ENCODE peak calls at places on chromosomes 16 and 17, in ten cellular contexts. R is putamen; E is NCI-H1436; G is CD8-positive, alpha-beta memory T cell; O is HepG2; J is OCI-LY7; H is GM06990; C is psoas muscle; M is OCI-M1; K is H7. T is an unnamed sample.

GRCh38 chr17:20721151-20721550 is 141.6 kb downstream of the CDRT15L2 start:
- DNase-seq in R (no peak), E (no peak), G (no peak), O (no peak), J (no peak), H (no peak), C (no peak), M (peak; percentile 0), K (no peak), T (peak; percentile 20)

GRCh38 chr17:40121191-40121885 is 433 bp upstream of the MSL1 start:
- DNase-seq in R (peak; percentile 78), E (peak; percentile 62), G (no peak), O (no peak), J (peak; percentile 51), H (peak; percentile 50), C (peak; percentile 56), M (peak; percentile 47), K (no peak), T (peak; percentile 77)

GRCh38 chr17:2474371-2474770 is 37.3 kb downstream of the METTL16 start:
- DNase-seq in R (no peak), E (no peak), G (no peak), O (no peak), J (no peak), H (no peak), C (no peak), M (no peak), K (no peak), T (no peak)

GRCh38 chr17:44350733-44351226 is 5.7 kb downstream of the GRN start:
- DNase-seq in R (no peak), E (peak; percentile 59), G (peak; percentile 49), O (peak; percentile 57), J (peak; percentile 84), H (peak; percentile 64), C (peak; percentile 60), M (peak; percentile 72), K (peak; percentile 94), T (peak; percentile 82)

GRCh38 chr17:6521636-6522035 is 34.7 kb downstream of the PITPNM3 start:
- DNase-seq in R (no peak), E (no peak), G (no peak), O (no peak), J (no peak), H (no peak), C (no peak), M (no peak), K (no peak), T (no peak)

GRCh38 chr17:40862985-40863733 is 3.9 kb downstream of the KRT12 start:
- DNase-seq in R (no peak), E (no peak), G (no peak), O (peak; percentile 48), J (peak; percentile 8), H (peak; percentile 6), C (no peak), M (no peak), K (peak; percentile 82), T (no peak)

GRCh38 chr16:68985855-68986254 is 119.6 kb upstream of the HAS3 start:
- DNase-seq in R (no peak), E (no peak), G (no peak), O (no peak), J (no peak), H (no peak), C (no peak), M (no peak), K (no peak), T (no peak)

GRCh38 chr17:31550389-31551056 is 159.0 kb downstream of the RAB11FIP4 start:
- DNase-seq in R (peak; percentile 34), E (peak; percentile 38), G (no peak), O (no peak), J (no peak), H (no peak), C (no peak), M (no peak), K (no peak), T (peak; percentile 41)

GRCh38 chr16:68083861-68084503 is 1.2 kb upstream of the NFATC3 start:
- DNase-seq in R (no peak), E (no peak), G (no peak), O (peak; percentile 61), J (no peak), H (no peak), C (no peak), M (no peak), K (peak; percentile 62), T (peak; percentile 45)

GRCh38 chr16:11042205-11042604 is 97.8 kb downstream of the CLEC16A start:
- DNase-seq in R (no peak), E (no peak), G (no peak), O (no peak), J (no peak), H (no peak), C (no peak), M (no peak), K (no peak), T (no peak)

GRCh38 chr17:76556759-76557367 is 17.0 kb downstream of the PRCD start:
- DNase-seq in R (no peak), E (no peak), G (peak; percentile 40), O (peak; percentile 53), J (no peak), H (no peak), C (no peak), M (peak; percentile 70), K (peak; percentile 75), T (peak; percentile 70)

GRCh38 chr17:51853857-51854256 is 304.7 kb downstream of the CA10 start:
- DNase-seq in R (no peak), E (no peak), G (no peak), O (no peak), J (no peak), H (no peak), C (no peak), M (no peak), K (no peak), T (peak; percentile 16)

GRCh38 chr16:22161999-22162657 is at the start of gene SDR42E2:
- DNase-seq in R (no peak), E (peak; percentile 7), G (peak; percentile 32), O (no peak), J (no peak), H (no peak), C (no peak), M (no peak), K (peak; percentile 99), T (peak; percentile 61)

GRCh38 chr17:6548034-6548433 is 8.3 kb downstream of the PITPNM3 start:
- DNase-seq in R (no peak), E (no peak), G (no peak), O (no peak), J (no peak), H (no peak), C (no peak), M (no peak), K (no peak), T (no peak)